ENCODE peak calls at places on chromosomes 12 and 14, in nine cellular contexts. X is astrocyte, S is H9, L is ascending aorta, W is K562, V is Karpas-422, F is transverse colon, N is heart left ventricle, K is right cardiac atrium. G is an unnamed sample.

GRCh38 chr12:126974779-126975178 is 1292.2 kb upstream of the TMEM132C start:
- DNase-seq in X (no peak), S (peak; percentile 54), L (no peak), W (peak; percentile 48), V (no peak), F (no peak), N (no peak), K (no peak), G (no peak)

GRCh38 chr12:53659011-53659551 is 16.8 kb downstream of the ATP5MC2 start:
- DNase-seq in X (peak; percentile 92), S (no peak), L (no peak), W (no peak), V (no peak), F (peak; percentile 67), N (no peak), K (peak; percentile 61), G (no peak)

GRCh38 chr14:68726093-68726695 is 66.7 kb downstream of the ZFP36L1 start:
- DNase-seq in X (no peak), S (no peak), L (no peak), W (no peak), V (no peak), F (no peak), N (no peak), K (no peak), G (no peak)

GRCh38 chr14:24051789-24052655 is at the start of gene CARMIL3:
- DNase-seq in X (peak; percentile 18), S (peak; percentile 78), L (no peak), W (peak; percentile 81), V (peak; percentile 94), F (peak; percentile 72), N (peak; percentile 88), K (peak; percentile 70), G (no peak)

GRCh38 chr14:64721391-64721791 is 17.2 kb downstream of the PLEKHG3 start:
- DNase-seq in X (peak; percentile 87), S (no peak), L (peak; percentile 72), W (no peak), V (no peak), F (peak; percentile 64), N (no peak), K (peak; percentile 70), G (no peak)

GRCh38 chr14:36874396-36875138 is 212.9 kb downstream of the PAX9 start:
- DNase-seq in X (no peak), S (no peak), L (no peak), W (no peak), V (no peak), F (no peak), N (no peak), K (no peak), G (peak; percentile 34)

GRCh38 chr14:105888784-105889665 is 362.6 kb downstream of the TMEM121 start:
- DNase-seq in X (no peak), S (no peak), L (no peak), W (peak; percentile 1), V (no peak), F (peak; percentile 3), N (no peak), K (peak; percentile 1), G (no peak)

GRCh38 chr12:119693006-119693405 is 25.1 kb downstream of the PRKAB1 start:
- DNase-seq in X (peak; percentile 97), S (no peak), L (no peak), W (no peak), V (no peak), F (peak; percentile 80), N (no peak), K (peak; percentile 68), G (peak; percentile 39)

GRCh38 chr12:49764126-49764525 is 22.8 kb downstream of the TMBIM6 start:
- DNase-seq in X (no peak), S (no peak), L (no peak), W (no peak), V (no peak), F (no peak), N (no peak), K (no peak), G (no peak)

GRCh38 chr12:2284857-2285256 is 232.1 kb downstream of the CACNA1C start:
- DNase-seq in X (peak; percentile 70), S (peak; percentile 95), L (no peak), W (peak; percentile 27), V (peak; percentile 81), F (peak; percentile 83), N (peak; percentile 89), K (peak; percentile 82), G (no peak)

GRCh38 chr12:3542156-3542555 is 51.2 kb downstream of the PRMT8 start:
- DNase-seq in X (no peak), S (no peak), L (no peak), W (no peak), V (no peak), F (no peak), N (no peak), K (no peak), G (no peak)

GRCh38 chr14:85233756-85234545 is 296.0 kb upstream of the FLRT2 start:
- DNase-seq in X (peak; percentile 77), S (no peak), L (no peak), W (no peak), V (no peak), F (no peak), N (no peak), K (no peak), G (peak; percentile 81)

GRCh38 chr12:65614259-65614658 is 210.0 kb upstream of the HMGA2 start:
- DNase-seq in X (no peak), S (no peak), L (no peak), W (no peak), V (no peak), F (no peak), N (no peak), K (no peak), G (no peak)

GRCh38 chr12:65612440-65612839 is 211.8 kb upstream of the HMGA2 start:
- DNase-seq in X (peak; percentile 39), S (no peak), L (no peak), W (no peak), V (no peak), F (no peak), N (no peak), K (no peak), G (no peak)

GRCh38 chr12:65613692-65614091 is 210.6 kb upstream of the HMGA2 start:
- DNase-seq in X (no peak), S (no peak), L (no peak), W (no peak), V (no peak), F (no peak), N (no peak), K (no peak), G (no peak)

GRCh38 chr12:65609359-65609771 is 214.9 kb upstream of the HMGA2 start:
- DNase-seq in X (peak; percentile 84), S (no peak), L (no peak), W (no peak), V (no peak), F (no peak), N (no peak), K (no peak), G (peak; percentile 81)

GRCh38 chr12:65611396-65611795 is 212.9 kb upstream of the HMGA2 start:
- DNase-seq in X (no peak), S (no peak), L (no peak), W (no peak), V (no peak), F (no peak), N (no peak), K (no peak), G (no peak)
- H3K27ac ChIP-seq in X (peak overlapping the region; percentile 33), S (no peak overlapping the region), L (no peak overlapping the region), W (no peak overlapping the region), V (no peak overlapping the region), F (no peak overlapping the region), N (no peak overlapping the region), K (no peak overlapping the region), G (peak overlapping the region; percentile 98)

GRCh38 chr14:96501746-96502620 is at the start of gene PAPOLA:
- DNase-seq in X (peak; percentile 87), S (peak; percentile 93), L (peak; percentile 82), W (peak; percentile 87), V (peak; percentile 99), F (peak; percentile 96), N (peak; percentile 97), K (peak; percentile 96), G (peak; percentile 71)

GRCh38 chr14:96494331-96494730 is 7.9 kb upstream of the PAPOLA start:
- DNase-seq in X (no peak), S (no peak), L (no peak), W (no peak), V (no peak), F (no peak), N (no peak), K (no peak), G (no peak)

GRCh38 chr14:96501383-96501745 is 818 bp upstream of the PAPOLA start:
- DNase-seq in X (no peak), S (no peak), L (no peak), W (peak; percentile 17), V (peak; percentile 64), F (no peak), N (no peak), K (no peak), G (no peak)

GRCh38 chr14:96497087-96497486 is 5.1 kb upstream of the PAPOLA start:
- DNase-seq in X (no peak), S (no peak), L (no peak), W (no peak), V (no peak), F (no peak), N (no peak), K (no peak), G (peak; percentile 57)

DNA sequence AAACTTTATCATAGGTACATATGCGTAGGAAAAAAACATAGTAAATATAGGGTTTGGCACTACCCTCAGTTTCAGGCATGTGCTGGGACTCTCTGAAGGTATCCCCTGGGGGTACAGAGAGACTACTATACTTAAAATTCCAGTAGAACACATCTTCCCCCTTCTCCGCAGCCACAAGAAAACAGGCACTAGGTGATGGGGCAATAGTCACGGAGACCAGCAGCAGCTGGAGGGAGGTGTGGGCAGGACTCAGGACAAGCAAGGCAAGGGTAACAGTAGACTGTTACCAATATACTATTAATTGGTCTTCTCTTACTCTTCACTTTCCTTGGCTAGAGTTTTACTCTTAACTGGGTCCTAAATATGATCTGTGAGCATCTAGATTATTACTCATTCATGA is 4.6 kb upstream of the PAPOLA start:
- DNase-seq in X (no peak), S (no peak), L (no peak), W (no peak), V (no peak), F (no peak), N (no peak), K (no peak), G (no peak)
- H3K27ac ChIP-seq in X (no peak overlapping the region), S (no peak overlapping the region), L (no peak overlapping the region), W (no peak overlapping the region), V (no peak overlapping the region), F (no peak overlapping the region), N (no peak overlapping the region), K (no peak overlapping the region), G (no peak overlapping the region)

GRCh38 chr14:35133542-35134328 is 11.4 kb downstream of the PRORP start:
- DNase-seq in X (no peak), S (no peak), L (no peak), W (no peak), V (no peak), F (no peak), N (no peak), K (no peak), G (no peak)
- H3K27ac ChIP-seq in X (no peak overlapping the region), S (no peak overlapping the region), L (no peak overlapping the region), W (no peak overlapping the region), V (no peak overlapping the region), F (no peak overlapping the region), N (no peak overlapping the region), K (no peak overlapping the region), G (no peak overlapping the region)

GRCh38 chr14:20035449-20035848 is 389 bp downstream of the OR4K13 start:
- DNase-seq in X (no peak), S (no peak), L (no peak), W (no peak), V (no peak), F (no peak), N (no peak), K (no peak), G (no peak)

GRCh38 chr14:20035938-20036337 is at the start of gene OR4K13:
- DNase-seq in X (no peak), S (no peak), L (no peak), W (no peak), V (no peak), F (no peak), N (no peak), K (no peak), G (no peak)

GRCh38 chr14:20031058-20031457 is 4.8 kb downstream of the OR4K13 start:
- DNase-seq in X (no peak), S (no peak), L (no peak), W (no peak), V (no peak), F (no peak), N (no peak), K (no peak), G (no peak)
- H3K27ac ChIP-seq in X (no peak overlapping the region), S (no peak overlapping the region), L (no peak overlapping the region), W (no peak overlapping the region), V (no peak overlapping the region), F (no peak overlapping the region), N (no peak overlapping the region), K (no peak overlapping the region), G (no peak overlapping the region)